ENCODE peak calls at places on chromosome 6, in six cellular contexts. R is naive thymus-derived CD4-positive, alpha-beta T cell; D is heart left ventricle; A is tibial nerve; Q is suprapubic skin; C is CD8-positive, alpha-beta T cell. O is an unnamed sample.

GRCh38 chr6:149234051-149234962 is 83.2 kb upstream of the TAB2 start:
- DNase-seq in C (peak), D (no peak), A (no peak), R (peak), Q (no peak), O (peak)

GRCh38 chr6:119355157-119355556 is 5.6 kb upstream of the MAN1A1 start:
- DNase-seq in C (no peak), D (no peak), A (no peak), R (no peak), Q (no peak), O (no peak)

GRCh38 chr6:98846021-98846380 is 11.6 kb downstream of the POU3F2 start:
- DNase-seq in Q (no peak), R (no peak), A (no peak), D (no peak), C (no peak), O (no peak)

GRCh38 chr6:14458669-14459266 is 341.2 kb downstream of the CD83 start:
- DNase-seq in C (no peak), Q (no peak), D (no peak), R (no peak), A (no peak), O (no peak)

GRCh38 chr6:30238178-30238795 is 25.1 kb upstream of the TRIM26 start:
- DNase-seq in R (peak), D (no peak), Q (no peak), A (no peak), C (peak), O (no peak)

GRCh38 chr6:122580731-122581130 is 29.5 kb upstream of the PKIB start:
- DNase-seq in C (no peak), R (no peak), D (no peak), Q (no peak), A (no peak), O (no peak)

GRCh38 chr6:42402184-42402583 is 49.5 kb downstream of the TRERF1 start:
- DNase-seq in D (no peak), A (no peak), C (peak), R (no peak), Q (no peak), O (no peak)

GRCh38 chr6:18241208-18241836 is 23.0 kb downstream of the DEK start:
- DNase-seq in R (no peak), C (no peak), A (no peak), Q (no peak), D (no peak), O (no peak)

GRCh38 chr6:136069119-136069518 is 181.0 kb downstream of the MTFR2 start:
- DNase-seq in A (no peak), R (no peak), C (no peak), Q (no peak), D (no peak), O (no peak)

GRCh38 chr6:22221630-22222029 is 75.2 kb downstream of the PRL start:
- DNase-seq in A (no peak), C (no peak), R (no peak), Q (no peak), D (no peak), O (no peak)

GRCh38 chr6:42692151-42692911 is 30.1 kb downstream of the PRPH2 start:
- DNase-seq in A (no peak), D (no peak), Q (no peak), C (no peak), R (no peak), O (no peak)

GRCh38 chr6:15893556-15894253 is 230.9 kb upstream of the DTNBP1 start:
- DNase-seq in C (no peak), A (no peak), Q (no peak), R (no peak), D (no peak), O (no peak)

GRCh38 chr6:88983532-88983931 is 20.1 kb upstream of the RNGTT start:
- DNase-seq in R (no peak), A (no peak), Q (no peak), D (no peak), C (no peak), O (peak)

GRCh38 chr6:43294536-43294935 is 3.5 kb upstream of the SLC22A7 start:
- DNase-seq in R (no peak), A (no peak), C (no peak), Q (no peak), D (no peak), O (no peak)

GRCh38 chr6:163867518-163868292 is 453.2 kb downstream of the QKI start:
- DNase-seq in R (no peak), A (no peak), D (no peak), Q (no peak), C (no peak), O (no peak)

DNA sequence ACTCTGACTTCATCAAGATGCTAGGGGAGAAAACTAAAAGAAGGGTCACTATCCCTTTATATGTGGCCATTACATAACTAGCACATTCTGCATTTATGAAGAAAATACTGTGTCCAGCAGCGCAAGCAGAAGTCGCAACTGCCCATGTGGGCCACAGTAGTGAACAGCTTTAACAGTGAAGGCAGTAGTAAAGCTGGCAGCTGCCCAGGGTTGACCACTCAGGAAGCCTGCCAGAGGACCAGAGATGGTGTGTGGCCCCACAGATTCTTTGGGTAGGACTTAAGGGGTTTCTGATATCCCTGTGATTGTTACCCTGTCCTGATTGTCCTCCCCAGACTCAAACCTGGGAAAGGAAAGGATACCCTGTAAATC is 88.3 kb upstream of the NT5E start:
- DNase-seq in C (no peak), R (no peak), D (no peak), A (no peak), Q (no peak), O (no peak)
- H3K27ac ChIP-seq in C (no peak), R (no peak), D (no peak), A (no peak), Q (peak), O (no peak)

GRCh38 chr6:158642805-158643489 is 1.6 kb downstream of the DYNLT1 start:
- DNase-seq in C (peak), Q (peak), A (no peak), R (peak), D (no peak), O (no peak)
- H3K27ac ChIP-seq in C (peak), Q (no peak), A (no peak), R (peak), D (peak), O (peak)

DNA sequence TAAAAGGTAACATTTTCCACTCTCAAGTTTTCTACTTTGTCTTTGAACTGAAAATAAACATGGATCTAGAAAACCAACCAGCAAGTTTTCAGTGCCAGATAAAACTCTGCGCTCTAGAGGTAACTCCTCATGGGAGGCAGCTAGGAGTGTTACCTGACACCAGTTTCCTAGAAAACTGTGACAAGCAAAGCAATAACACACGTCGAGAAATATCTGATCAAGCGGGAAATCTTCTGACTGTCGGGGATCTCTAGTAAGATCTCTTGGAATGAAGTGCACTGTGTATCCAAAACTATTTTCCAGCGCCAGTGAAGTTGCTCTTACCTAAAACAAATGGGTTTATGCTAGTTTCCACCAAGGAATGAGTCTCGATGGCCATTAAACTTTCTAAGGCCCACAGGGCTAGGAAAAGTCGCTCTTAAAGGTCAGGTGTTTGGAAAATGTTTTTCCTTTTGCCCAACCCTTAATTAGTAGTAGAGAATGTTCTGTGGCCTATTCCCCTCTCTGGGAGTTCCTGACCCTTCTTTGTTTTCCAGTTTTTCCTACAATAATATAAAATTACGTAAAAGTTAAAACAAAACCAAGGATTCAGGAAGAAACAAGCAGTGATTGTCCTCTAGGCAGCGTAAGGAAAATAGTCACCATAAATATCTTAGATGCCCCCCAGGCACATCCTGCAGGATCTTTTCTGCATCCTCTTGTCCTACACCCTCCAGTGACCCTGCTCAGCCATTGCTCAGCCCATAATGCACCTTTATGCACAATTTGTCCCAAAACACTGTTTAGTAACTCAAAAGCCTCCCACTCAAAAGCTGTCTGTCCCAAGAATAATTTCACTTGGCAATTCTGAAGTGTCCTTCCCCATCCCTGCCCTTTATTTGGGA is 137.7 kb upstream of the AKAP12 start:
- DNase-seq in A (no peak), C (no peak), D (no peak), Q (no peak), R (no peak), O (no peak)
- H3K27ac ChIP-seq in A (peak), C (no peak), D (peak), Q (no peak), R (no peak), O (no peak)

GRCh38 chr6:170137911-170138910 is 152.7 kb downstream of the DLL1 start:
- DNase-seq in C (peak), R (no peak), A (no peak), Q (peak), D (peak), O (no peak)
- H3K27ac ChIP-seq in C (no peak), R (no peak), A (no peak), Q (peak), D (peak), O (no peak)

GRCh38 chr6:111727798-111728197 is 122.1 kb upstream of the TRAF3IP2 start:
- DNase-seq in C (no peak), A (no peak), D (no peak), Q (no peak), R (no peak), O (no peak)
- H3K27ac ChIP-seq in C (no peak), A (no peak), D (no peak), Q (no peak), R (peak), O (no peak)

GRCh38 chr6:160088069-160088773 is 33.4 kb upstream of the SLC22A1 start:
- DNase-seq in C (no peak), D (peak), A (peak), Q (no peak), R (no peak), O (no peak)
- H3K27ac ChIP-seq in C (no peak), D (no peak), A (no peak), Q (no peak), R (no peak), O (no peak)

DNA sequence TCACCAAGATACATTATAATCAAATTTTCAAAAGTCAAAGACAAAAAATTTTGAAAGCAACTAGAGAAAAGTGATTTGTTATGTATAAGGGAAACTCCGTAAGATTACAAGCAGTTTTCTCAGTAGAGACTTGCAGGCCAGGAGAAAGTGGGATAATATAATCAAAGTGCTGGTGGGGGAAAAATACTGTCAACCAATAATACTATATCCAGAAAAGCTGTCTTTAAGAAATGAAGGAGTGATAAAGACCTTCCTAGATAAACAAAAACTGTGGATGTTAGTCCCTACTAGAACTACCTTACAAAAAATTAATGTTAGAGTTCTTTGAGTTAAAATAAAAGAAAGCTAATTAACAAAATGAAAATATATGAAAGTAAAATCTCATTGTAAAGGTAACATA is 79.7 kb downstream of the SYNE1 start:
- DNase-seq in C (no peak), Q (no peak), A (no peak), D (no peak), R (no peak), O (no peak)
- H3K27ac ChIP-seq in C (no peak), Q (no peak), A (no peak), D (no peak), R (no peak), O (no peak)

GRCh38 chr6:45763281-45763680 is 252.4 kb downstream of the CLIC5 start:
- DNase-seq in Q (no peak), R (no peak), C (no peak), D (no peak), A (no peak), O (no peak)
- H3K27ac ChIP-seq in Q (no peak), R (no peak), C (no peak), D (no peak), A (no peak), O (no peak)

GRCh38 chr6:4922488-4923037 is 81.3 kb downstream of the RPP40 start:
- DNase-seq in C (no peak), Q (no peak), R (no peak), D (no peak), A (no peak), O (no peak)

GRCh38 chr6:4925580-4925979 is 78.3 kb downstream of the RPP40 start:
- DNase-seq in Q (no peak), R (no peak), A (no peak), C (no peak), D (no peak), O (no peak)

GRCh38 chr6:4928426-4928825 is 75.4 kb downstream of the RPP40 start:
- DNase-seq in R (no peak), Q (no peak), A (no peak), C (no peak), D (no peak), O (no peak)

GRCh38 chr6:4920914-4921410 is 82.9 kb downstream of the RPP40 start:
- DNase-seq in D (no peak), C (no peak), R (no peak), Q (no peak), A (no peak), O (no peak)

GRCh38 chr6:4924872-4925271 is 79.0 kb downstream of the RPP40 start:
- DNase-seq in R (no peak), Q (no peak), C (no peak), D (no peak), A (no peak), O (no peak)
- H3K27ac ChIP-seq in R (no peak), Q (no peak), C (no peak), D (no peak), A (no peak), O (no peak)